ENCODE peak calls at places on chromosomes 11 and 22, in seven cellular contexts. One of them, this sample, is unnamed.

GRCh38 chr11:35583126-35583525 is 35.1 kb upstream of the FJX1 start:
- DNase-seq in AG08395: peak; percentile 78
- DNase-seq in ACHN: no peak
- DNase-seq in AML-193: no peak
- DNase-seq in activated T-cell treated with anti-CD3 and anti-CD28 coated beads, Interleukin-2, amount 50 U/mL, for 24 hours: no peak
- DNase-seq in EH: peak; percentile 85
- DNase-seq in activated CD4-positive, alpha-beta T cell treated with anti-CD3 and anti-CD28 coated beads for 4 hours: no peak
- DNase-seq in this sample: no peak

GRCh38 chr11:64918056-64918455 is 1.0 kb upstream of the ATG2A start:
- DNase-seq in ACHN: peak; percentile 48
- DNase-seq in AG08395: peak; percentile 33
- DNase-seq in EH: peak; percentile 72
- DNase-seq in activated T-cell treated with anti-CD3 and anti-CD28 coated beads, Interleukin-2, amount 50 U/mL, for 24 hours: no peak
- DNase-seq in activated CD4-positive, alpha-beta T cell treated with anti-CD3 and anti-CD28 coated beads for 4 hours: no peak
- DNase-seq in AML-193: peak; percentile 51
- DNase-seq in this sample: no peak

GRCh38 chr11:126257764-126258163 is 10.9 kb downstream of the SRPRA start:
- DNase-seq in EH: peak; percentile 84
- DNase-seq in AML-193: no peak
- DNase-seq in ACHN: no peak
- DNase-seq in activated CD4-positive, alpha-beta T cell treated with anti-CD3 and anti-CD28 coated beads for 4 hours: no peak
- DNase-seq in activated T-cell treated with anti-CD3 and anti-CD28 coated beads, Interleukin-2, amount 50 U/mL, for 24 hours: no peak
- DNase-seq in AG08395: peak; percentile 73
- DNase-seq in this sample: no peak

GRCh38 chr22:48226026-48227013 is 1463.9 kb downstream of the TBC1D22A start:
- DNase-seq in activated T-cell treated with anti-CD3 and anti-CD28 coated beads, Interleukin-2, amount 50 U/mL, for 24 hours: no peak
- DNase-seq in EH: no peak
- DNase-seq in ACHN: no peak
- DNase-seq in activated CD4-positive, alpha-beta T cell treated with anti-CD3 and anti-CD28 coated beads for 4 hours: no peak
- DNase-seq in AML-193: no peak
- DNase-seq in AG08395: no peak
- DNase-seq in this sample: no peak

GRCh38 chr11:134040386-134041297 is 28.2 kb upstream of the JAM3 start:
- DNase-seq in AG08395: peak; percentile 64
- DNase-seq in AML-193: no peak
- DNase-seq in EH: peak; percentile 77
- DNase-seq in activated T-cell treated with anti-CD3 and anti-CD28 coated beads, Interleukin-2, amount 50 U/mL, for 24 hours: no peak
- DNase-seq in ACHN: no peak
- DNase-seq in activated CD4-positive, alpha-beta T cell treated with anti-CD3 and anti-CD28 coated beads for 4 hours: no peak
- DNase-seq in this sample: no peak

GRCh38 chr11:17563961-17564686 is 17.1 kb downstream of the OTOG start:
- DNase-seq in activated CD4-positive, alpha-beta T cell treated with anti-CD3 and anti-CD28 coated beads for 4 hours: no peak
- DNase-seq in AML-193: no peak
- DNase-seq in ACHN: no peak
- DNase-seq in EH: no peak
- DNase-seq in activated T-cell treated with anti-CD3 and anti-CD28 coated beads, Interleukin-2, amount 50 U/mL, for 24 hours: no peak
- DNase-seq in AG08395: no peak
- DNase-seq in this sample: no peak

GRCh38 chr11:34827239-34827638 is 88.9 kb downstream of the APIP start:
- DNase-seq in activated T-cell treated with anti-CD3 and anti-CD28 coated beads, Interleukin-2, amount 50 U/mL, for 24 hours: no peak
- DNase-seq in EH: no peak
- DNase-seq in ACHN: no peak
- DNase-seq in AG08395: no peak
- DNase-seq in AML-193: no peak
- DNase-seq in activated CD4-positive, alpha-beta T cell treated with anti-CD3 and anti-CD28 coated beads for 4 hours: no peak
- DNase-seq in this sample: no peak

GRCh38 chr22:40043793-40044101 is 49.0 kb downstream of the FAM83F start:
- DNase-seq in AML-193: no peak
- DNase-seq in EH: no peak
- DNase-seq in AG08395: no peak
- DNase-seq in activated CD4-positive, alpha-beta T cell treated with anti-CD3 and anti-CD28 coated beads for 4 hours: no peak
- DNase-seq in activated T-cell treated with anti-CD3 and anti-CD28 coated beads, Interleukin-2, amount 50 U/mL, for 24 hours: no peak
- DNase-seq in ACHN: no peak
- DNase-seq in this sample: no peak

GRCh38 chr11:11620251-11620965 is 1.4 kb downstream of the GALNT18 start:
- DNase-seq in ACHN: peak; percentile 64
- DNase-seq in activated T-cell treated with anti-CD3 and anti-CD28 coated beads, Interleukin-2, amount 50 U/mL, for 24 hours: peak; percentile 41
- DNase-seq in EH: peak; percentile 12
- DNase-seq in activated CD4-positive, alpha-beta T cell treated with anti-CD3 and anti-CD28 coated beads for 4 hours: no peak
- DNase-seq in AG08395: peak; percentile 7
- DNase-seq in AML-193: no peak
- DNase-seq in this sample: no peak

GRCh38 chr11:104033134-104033533 is 3.3 kb upstream of the DDI1 start:
- DNase-seq in activated CD4-positive, alpha-beta T cell treated with anti-CD3 and anti-CD28 coated beads for 4 hours: no peak
- DNase-seq in activated T-cell treated with anti-CD3 and anti-CD28 coated beads, Interleukin-2, amount 50 U/mL, for 24 hours: no peak
- DNase-seq in ACHN: peak; percentile 2
- DNase-seq in AML-193: no peak
- DNase-seq in AG08395: peak; percentile 70
- DNase-seq in EH: peak; percentile 56
- DNase-seq in this sample: no peak

GRCh38 chr11:126282361-126282741 is 542 bp upstream of the TIRAP start:
- DNase-seq in ACHN: peak; percentile 7
- DNase-seq in EH: peak; percentile 43
- DNase-seq in AML-193: peak; percentile 6
- DNase-seq in AG08395: peak; percentile 48
- DNase-seq in activated T-cell treated with anti-CD3 and anti-CD28 coated beads, Interleukin-2, amount 50 U/mL, for 24 hours: peak; percentile 64
- DNase-seq in activated CD4-positive, alpha-beta T cell treated with anti-CD3 and anti-CD28 coated beads for 4 hours: peak; percentile 28
- DNase-seq in this sample: peak; percentile 16

GRCh38 chr22:22884010-22884887 is 3.4 kb upstream of the IGLL5 start:
- DNase-seq in ACHN: peak; percentile 70
- DNase-seq in AG08395: peak; percentile 70
- DNase-seq in activated T-cell treated with anti-CD3 and anti-CD28 coated beads, Interleukin-2, amount 50 U/mL, for 24 hours: peak; percentile 65
- DNase-seq in activated CD4-positive, alpha-beta T cell treated with anti-CD3 and anti-CD28 coated beads for 4 hours: peak; percentile 69
- DNase-seq in EH: peak; percentile 62
- DNase-seq in AML-193: peak; percentile 77
- DNase-seq in this sample: peak; percentile 65

GRCh38 chr22:41699264-41700104 is at the start of gene MEI1:
- DNase-seq in activated CD4-positive, alpha-beta T cell treated with anti-CD3 and anti-CD28 coated beads for 4 hours: peak; percentile 91
- DNase-seq in EH: peak; percentile 63
- DNase-seq in AG08395: peak; percentile 96
- DNase-seq in ACHN: no peak
- DNase-seq in activated T-cell treated with anti-CD3 and anti-CD28 coated beads, Interleukin-2, amount 50 U/mL, for 24 hours: peak; percentile 95
- DNase-seq in AML-193: no peak
- DNase-seq in this sample: peak; percentile 67

GRCh38 chr11:14554959-14555358 is 34.8 kb upstream of the PSMA1 start:
- DNase-seq in activated CD4-positive, alpha-beta T cell treated with anti-CD3 and anti-CD28 coated beads for 4 hours: peak; percentile 20
- DNase-seq in ACHN: no peak
- DNase-seq in AG08395: no peak
- DNase-seq in activated T-cell treated with anti-CD3 and anti-CD28 coated beads, Interleukin-2, amount 50 U/mL, for 24 hours: no peak
- DNase-seq in EH: no peak
- DNase-seq in AML-193: peak; percentile 17
- DNase-seq in this sample: peak; percentile 22

GRCh38 chr11:84993386-84993785 is 633.8 kb downstream of the DLG2 start:
- DNase-seq in AG08395: no peak
- DNase-seq in EH: no peak
- DNase-seq in ACHN: peak; percentile 19
- DNase-seq in activated T-cell treated with anti-CD3 and anti-CD28 coated beads, Interleukin-2, amount 50 U/mL, for 24 hours: no peak
- DNase-seq in activated CD4-positive, alpha-beta T cell treated with anti-CD3 and anti-CD28 coated beads for 4 hours: no peak
- DNase-seq in AML-193: no peak
- DNase-seq in this sample: no peak

GRCh38 chr11:111155021-111155420 is 90.5 kb upstream of the POU2AF2 start:
- DNase-seq in ACHN: no peak
- DNase-seq in activated CD4-positive, alpha-beta T cell treated with anti-CD3 and anti-CD28 coated beads for 4 hours: no peak
- DNase-seq in EH: peak; percentile 3
- DNase-seq in AML-193: no peak
- DNase-seq in activated T-cell treated with anti-CD3 and anti-CD28 coated beads, Interleukin-2, amount 50 U/mL, for 24 hours: no peak
- DNase-seq in AG08395: no peak
- DNase-seq in this sample: no peak

GRCh38 chr11:73317373-73317772 is 9.3 kb downstream of the ARHGEF17 start:
- DNase-seq in EH: peak; percentile 37
- DNase-seq in activated CD4-positive, alpha-beta T cell treated with anti-CD3 and anti-CD28 coated beads for 4 hours: no peak
- DNase-seq in AG08395: peak; percentile 27
- DNase-seq in ACHN: no peak
- DNase-seq in AML-193: no peak
- DNase-seq in activated T-cell treated with anti-CD3 and anti-CD28 coated beads, Interleukin-2, amount 50 U/mL, for 24 hours: no peak
- DNase-seq in this sample: no peak

GRCh38 chr11:10946072-10946471 is 88.2 kb upstream of the ZBED5 start:
- DNase-seq in ACHN: no peak
- DNase-seq in EH: no peak
- DNase-seq in AG08395: no peak
- DNase-seq in activated CD4-positive, alpha-beta T cell treated with anti-CD3 and anti-CD28 coated beads for 4 hours: no peak
- DNase-seq in activated T-cell treated with anti-CD3 and anti-CD28 coated beads, Interleukin-2, amount 50 U/mL, for 24 hours: no peak
- DNase-seq in AML-193: no peak
- DNase-seq in this sample: no peak

This sample was measured in DMS153.